ENCODE peak calls at places on chromosomes 1 and 21, in five cellular contexts. One of them, this sample, is unnamed. For H3K9me3, the result is how much of the 10 kb centered on the place peaks cover.

GRCh38 chr1:67491280-67491679 is 61.1 kb upstream of the SERBP1 start:
- DNase-seq in prostate gland: no peak
- DNase-seq in sigmoid colon: no peak
- DNase-seq in breast epithelium: no peak
- DNase-seq in IMR-90: no peak
- DNase-seq in this sample: no peak

GRCh38 chr21:35075546-35075945 is 26.4 kb upstream of the RUNX1 start:
- DNase-seq in breast epithelium: no peak
- DNase-seq in IMR-90: peak
- DNase-seq in prostate gland: no peak
- DNase-seq in sigmoid colon: peak
- DNase-seq in this sample: no peak

GRCh38 chr1:198934901-198935301 is 296.1 kb downstream of the PTPRC start:
- DNase-seq in sigmoid colon: no peak
- DNase-seq in prostate gland: no peak
- DNase-seq in IMR-90: peak
- DNase-seq in breast epithelium: no peak
- DNase-seq in this sample: no peak

GRCh38 chr1:15261155-15262002 is 14.4 kb downstream of the FHAD1 start:
- DNase-seq in sigmoid colon: peak
- DNase-seq in IMR-90: no peak
- DNase-seq in prostate gland: no peak
- DNase-seq in breast epithelium: no peak
- DNase-seq in this sample: peak

GRCh38 chr1:9101510-9102146 is 27.3 kb downstream of the GPR157 start:
- DNase-seq in prostate gland: peak
- DNase-seq in IMR-90: peak
- DNase-seq in breast epithelium: no peak
- DNase-seq in sigmoid colon: peak
- DNase-seq in this sample: no peak

GRCh38 chr21:46052703-46053651 is 44.9 kb upstream of the COL6A2 start:
- DNase-seq in breast epithelium: peak
- DNase-seq in prostate gland: no peak
- DNase-seq in IMR-90: peak
- DNase-seq in sigmoid colon: peak
- DNase-seq in this sample: no peak

GRCh38 chr1:45542591-45542990 is 8.0 kb upstream of the AKR1A1 start:
- DNase-seq in IMR-90: no peak
- DNase-seq in prostate gland: no peak
- DNase-seq in sigmoid colon: no peak
- DNase-seq in breast epithelium: no peak
- DNase-seq in this sample: peak

GRCh38 chr21:41977034-41977950 is 23.5 kb upstream of the C2CD2 start:
- DNase-seq in breast epithelium: peak
- DNase-seq in IMR-90: no peak
- DNase-seq in sigmoid colon: no peak
- DNase-seq in prostate gland: no peak
- DNase-seq in this sample: no peak

GRCh38 chr1:234001817-234002216 is 97.3 kb downstream of the SLC35F3 start:
- DNase-seq in breast epithelium: no peak
- DNase-seq in IMR-90: no peak
- DNase-seq in prostate gland: no peak
- DNase-seq in sigmoid colon: no peak
- DNase-seq in this sample: no peak

GRCh38 chr1:196317535-196318522 is 290.4 kb downstream of the KCNT2 start:
- DNase-seq in breast epithelium: no peak
- DNase-seq in sigmoid colon: no peak
- DNase-seq in IMR-90: peak
- DNase-seq in prostate gland: no peak
- DNase-seq in this sample: no peak

GRCh38 chr1:204188959-204189639 is 7.2 kb downstream of the KISS1 start:
- DNase-seq in sigmoid colon: no peak
- DNase-seq in breast epithelium: no peak
- DNase-seq in prostate gland: no peak
- DNase-seq in IMR-90: no peak
- DNase-seq in this sample: no peak

GRCh38 chr1:167297222-167298214 is 76.8 kb downstream of the POU2F1 start:
- DNase-seq in prostate gland: no peak
- DNase-seq in breast epithelium: no peak
- DNase-seq in sigmoid colon: no peak
- DNase-seq in IMR-90: peak
- DNase-seq in this sample: peak

GRCh38 chr1:9165396-9165795 is 36.5 kb upstream of the GPR157 start:
- DNase-seq in sigmoid colon: no peak
- DNase-seq in prostate gland: no peak
- DNase-seq in IMR-90: no peak
- DNase-seq in breast epithelium: no peak
- DNase-seq in this sample: no peak

GRCh38 chr1:201731592-201731991 is 97.4 kb upstream of the IPO9 start:
- DNase-seq in IMR-90: no peak
- DNase-seq in sigmoid colon: peak
- DNase-seq in breast epithelium: no peak
- DNase-seq in prostate gland: no peak
- DNase-seq in this sample: no peak

GRCh38 chr1:167301355-167301754 is 80.7 kb downstream of the POU2F1 start:
- DNase-seq in prostate gland: no peak
- DNase-seq in IMR-90: no peak
- DNase-seq in sigmoid colon: no peak
- DNase-seq in breast epithelium: no peak
- DNase-seq in this sample: no peak

GRCh38 chr1:87783315-87783714 is 454.6 kb downstream of the LMO4 start:
- DNase-seq in sigmoid colon: no peak
- DNase-seq in prostate gland: no peak
- DNase-seq in breast epithelium: no peak
- DNase-seq in IMR-90: no peak
- DNase-seq in this sample: no peak

DNA sequence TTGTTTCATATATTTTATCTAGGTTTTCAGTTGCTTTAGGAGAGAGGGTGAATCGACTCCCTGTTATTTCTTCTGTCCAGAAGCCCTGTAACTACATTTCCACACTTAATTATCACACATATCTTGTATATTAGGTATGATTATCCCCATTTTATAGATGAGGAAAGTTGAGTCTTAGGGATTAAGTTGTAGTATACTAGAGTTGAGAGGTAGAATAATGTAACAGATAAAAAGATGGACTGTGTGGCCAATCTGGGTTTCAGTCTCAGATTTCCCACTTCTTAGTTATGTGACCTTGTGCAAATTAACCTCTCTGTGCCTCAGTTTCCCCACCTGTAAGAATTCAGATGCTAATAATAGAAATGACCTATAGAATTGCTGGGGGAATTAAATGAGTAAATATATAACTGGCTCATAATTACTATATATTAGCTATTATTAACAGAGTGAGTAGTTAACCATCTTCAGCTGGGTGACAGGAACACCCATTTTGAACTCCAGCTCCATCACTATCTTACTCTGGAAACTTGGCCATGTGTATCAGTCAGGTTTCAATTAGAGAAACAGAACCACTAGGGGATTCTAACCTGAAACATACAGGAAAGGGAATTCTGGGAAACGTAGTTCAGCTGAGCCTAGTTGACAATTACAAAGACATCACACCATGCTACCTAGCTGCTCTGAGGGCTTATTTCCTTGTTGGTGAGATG is 20.4 kb upstream of the FOXO6 start:
- DNase-seq in prostate gland: no peak
- DNase-seq in sigmoid colon: no peak
- DNase-seq in breast epithelium: no peak
- DNase-seq in IMR-90: no peak
- DNase-seq in this sample: no peak
- H3K4me3 ChIP-seq in prostate gland: no peak
- H3K4me3 ChIP-seq in sigmoid colon: no peak
- H3K4me3 ChIP-seq in breast epithelium: no peak
- H3K4me3 ChIP-seq in IMR-90: no peak
- H3K4me3 ChIP-seq in this sample: no peak

DNA sequence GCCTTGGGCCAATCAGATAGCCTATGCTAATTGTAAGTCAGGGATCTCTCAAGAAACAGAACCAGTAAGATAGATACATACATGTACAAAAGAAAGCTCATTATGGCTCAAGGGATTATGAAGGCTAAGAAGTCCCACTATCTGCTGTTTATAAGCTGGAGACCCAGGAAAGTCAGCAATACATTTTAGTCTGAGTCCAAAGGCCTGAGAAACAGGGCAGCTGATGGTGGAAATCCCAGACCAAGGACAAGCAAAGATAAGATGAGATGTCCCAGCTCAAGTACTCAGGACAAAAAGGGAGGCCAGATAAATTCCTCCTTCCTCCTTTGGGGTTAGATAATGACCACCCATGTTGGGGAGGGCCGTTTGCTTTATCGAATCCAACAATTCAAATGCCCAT is 269.9 kb downstream of the AJAP1 start:
- DNase-seq in prostate gland: no peak
- DNase-seq in breast epithelium: no peak
- DNase-seq in IMR-90: no peak
- DNase-seq in sigmoid colon: no peak
- DNase-seq in this sample: no peak
- H3K9me3 ChIP-seq in prostate gland: under half
- H3K9me3 ChIP-seq in breast epithelium: under half
- H3K9me3 ChIP-seq in IMR-90: under half
- H3K9me3 ChIP-seq in sigmoid colon: under half
- H3K9me3 ChIP-seq in this sample: under half

GRCh38 chr1:32701421-32701911 is 1.1 kb downstream of the SYNC start:
- DNase-seq in IMR-90: no peak
- DNase-seq in breast epithelium: no peak
- DNase-seq in sigmoid colon: no peak
- DNase-seq in prostate gland: no peak
- DNase-seq in this sample: peak

GRCh38 chr1:32701951-32702598 is 495 bp downstream of the SYNC start:
- DNase-seq in sigmoid colon: peak
- DNase-seq in IMR-90: peak
- DNase-seq in prostate gland: no peak
- DNase-seq in breast epithelium: no peak
- DNase-seq in this sample: peak

GRCh38 chr1:32703479-32704291 is 1.1 kb upstream of the SYNC start:
- DNase-seq in sigmoid colon: peak
- DNase-seq in breast epithelium: peak
- DNase-seq in IMR-90: peak
- DNase-seq in prostate gland: no peak
- DNase-seq in this sample: peak

GRCh38 chr1:32705516-32705915 is 2.9 kb upstream of the SYNC start:
- DNase-seq in prostate gland: no peak
- DNase-seq in sigmoid colon: no peak
- DNase-seq in IMR-90: no peak
- DNase-seq in breast epithelium: no peak
- DNase-seq in this sample: no peak

GRCh38 chr1:32702599-32703478 is at the start of gene SYNC:
- DNase-seq in sigmoid colon: peak
- DNase-seq in breast epithelium: no peak
- DNase-seq in IMR-90: peak
- DNase-seq in prostate gland: no peak
- DNase-seq in this sample: no peak
- TF ChIP-seq POLR2A in sigmoid colon: no peak
- TF ChIP-seq POLR2A in breast epithelium: no peak
- TF ChIP-seq POLR2A in IMR-90: peak
- TF ChIP-seq POLR2A in prostate gland: no peak
- TF ChIP-seq POLR2A in this sample: no peak

DNA sequence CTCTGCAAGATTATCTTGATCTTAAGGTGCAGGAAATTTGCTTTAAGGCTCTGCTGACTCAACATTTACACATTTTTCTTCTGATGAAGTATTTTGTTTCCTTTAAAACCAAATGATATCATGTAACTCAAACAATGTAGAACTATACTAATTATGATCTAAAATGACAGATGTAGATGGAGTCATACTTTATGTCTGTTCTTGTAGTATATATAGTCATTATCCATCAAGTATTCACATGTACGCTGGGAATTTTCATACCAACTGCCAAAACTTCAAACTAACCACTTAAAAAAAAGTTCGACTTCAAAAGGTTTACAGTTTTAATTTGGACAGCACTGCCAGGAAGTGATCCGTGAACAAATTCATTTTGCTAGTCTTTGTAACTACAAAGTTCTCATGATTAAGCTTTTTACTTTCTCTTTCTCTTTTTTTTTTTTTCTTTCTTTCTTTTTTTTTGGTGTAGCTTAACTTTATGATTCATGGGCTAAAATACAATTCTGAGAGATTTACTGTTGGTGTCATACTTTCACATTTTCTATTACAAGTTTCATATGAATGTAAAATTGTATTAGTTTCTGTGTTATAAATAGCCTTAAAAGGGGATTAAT is 509.0 kb upstream of the CXADR start:
- DNase-seq in IMR-90: peak
- DNase-seq in breast epithelium: no peak
- DNase-seq in sigmoid colon: no peak
- DNase-seq in prostate gland: no peak
- DNase-seq in this sample: no peak
- H3K4me3 ChIP-seq in IMR-90: no peak
- H3K4me3 ChIP-seq in breast epithelium: no peak
- H3K4me3 ChIP-seq in sigmoid colon: peak
- H3K4me3 ChIP-seq in prostate gland: no peak
- H3K4me3 ChIP-seq in this sample: no peak

This sample was measured in right lobe of liver.